ENCODE peak calls at places on chromosomes 16 and 17, in eight cellular contexts. N is CD8-positive, alpha-beta memory T cell; A is heart right ventricle; M is lower lobe of right lung; K is HCT116; S is OCI-LY7; E is tibial artery; W is ovary. V is an unnamed sample.

GRCh38 chr17:82913304-82914043 is 73.7 kb upstream of the ZNF750 start:
- DNase-seq in N (no peak), A (no peak), M (no peak), K (no peak), S (no peak), E (no peak), W (no peak), V (peak; percentile 45)

GRCh38 chr17:55925440-55925839 is 174.6 kb downstream of the PCTP start:
- DNase-seq in N (no peak), A (no peak), M (no peak), K (no peak), S (no peak), E (no peak), W (no peak), V (no peak)

GRCh38 chr17:81481011-81481799 is 31.4 kb downstream of the ACTG1 start:
- DNase-seq in N (peak; percentile 50), A (peak; percentile 72), M (peak; percentile 73), K (no peak), S (no peak), E (peak; percentile 66), W (peak; percentile 73), V (peak; percentile 70)

GRCh38 chr17:72191901-72192300 is 71.1 kb downstream of the SOX9 start:
- DNase-seq in N (no peak), A (peak; percentile 28), M (no peak), K (no peak), S (no peak), E (peak; percentile 67), W (no peak), V (no peak)

GRCh38 chr17:39155654-39156053 is 4.2 kb upstream of the PLXDC1 start:
- DNase-seq in N (no peak), A (no peak), M (no peak), K (no peak), S (no peak), E (no peak), W (no peak), V (no peak)

GRCh38 chr17:39186481-39187002 is 10.9 kb downstream of the CACNB1 start:
- DNase-seq in N (no peak), A (no peak), M (no peak), K (no peak), S (no peak), E (no peak), W (no peak), V (peak; percentile 68)

GRCh38 chr17:78462148-78462547 is 83.7 kb downstream of the PGS1 start:
- DNase-seq in N (no peak), A (no peak), M (no peak), K (no peak), S (no peak), E (no peak), W (no peak), V (no peak)

GRCh38 chr16:50575743-50576142 is 27.5 kb downstream of the NKD1 start:
- DNase-seq in N (no peak), A (no peak), M (no peak), K (no peak), S (no peak), E (no peak), W (no peak), V (no peak)

GRCh38 chr16:79767597-79768280 is 167.2 kb upstream of the MAF start:
- DNase-seq in N (no peak), A (no peak), M (no peak), K (no peak), S (no peak), E (peak; percentile 19), W (peak; percentile 34), V (peak; percentile 64)

GRCh38 chr16:25005445-25006306 is 9.5 kb downstream of the ARHGAP17 start:
- DNase-seq in N (no peak), A (no peak), M (no peak), K (no peak), S (no peak), E (no peak), W (no peak), V (no peak)

GRCh38 chr17:63834431-63835166 is 7.1 kb upstream of the FTSJ3 start:
- DNase-seq in N (peak; percentile 60), A (no peak), M (peak; percentile 66), K (peak; percentile 83), S (peak; percentile 87), E (peak; percentile 40), W (no peak), V (peak; percentile 67)

GRCh38 chr16:72621651-72622050 is 426.3 kb downstream of the ZFHX3 start:
- DNase-seq in N (no peak), A (no peak), M (no peak), K (no peak), S (no peak), E (no peak), W (no peak), V (no peak)

GRCh38 chr16:72620853-72621252 is 427.1 kb downstream of the ZFHX3 start:
- DNase-seq in N (no peak), A (no peak), M (no peak), K (no peak), S (no peak), E (no peak), W (no peak), V (no peak)

GRCh38 chr16:72626623-72627022 is 421.3 kb downstream of the ZFHX3 start:
- DNase-seq in N (no peak), A (no peak), M (no peak), K (no peak), S (no peak), E (no peak), W (no peak), V (no peak)
- H3K4me3 ChIP-seq in N (no peak overlapping the region), A (no peak overlapping the region), M (no peak overlapping the region), K (peak overlapping the region; percentile 56), S (no peak overlapping the region), E (no peak overlapping the region), W (no peak overlapping the region), V (no peak overlapping the region)

DNA sequence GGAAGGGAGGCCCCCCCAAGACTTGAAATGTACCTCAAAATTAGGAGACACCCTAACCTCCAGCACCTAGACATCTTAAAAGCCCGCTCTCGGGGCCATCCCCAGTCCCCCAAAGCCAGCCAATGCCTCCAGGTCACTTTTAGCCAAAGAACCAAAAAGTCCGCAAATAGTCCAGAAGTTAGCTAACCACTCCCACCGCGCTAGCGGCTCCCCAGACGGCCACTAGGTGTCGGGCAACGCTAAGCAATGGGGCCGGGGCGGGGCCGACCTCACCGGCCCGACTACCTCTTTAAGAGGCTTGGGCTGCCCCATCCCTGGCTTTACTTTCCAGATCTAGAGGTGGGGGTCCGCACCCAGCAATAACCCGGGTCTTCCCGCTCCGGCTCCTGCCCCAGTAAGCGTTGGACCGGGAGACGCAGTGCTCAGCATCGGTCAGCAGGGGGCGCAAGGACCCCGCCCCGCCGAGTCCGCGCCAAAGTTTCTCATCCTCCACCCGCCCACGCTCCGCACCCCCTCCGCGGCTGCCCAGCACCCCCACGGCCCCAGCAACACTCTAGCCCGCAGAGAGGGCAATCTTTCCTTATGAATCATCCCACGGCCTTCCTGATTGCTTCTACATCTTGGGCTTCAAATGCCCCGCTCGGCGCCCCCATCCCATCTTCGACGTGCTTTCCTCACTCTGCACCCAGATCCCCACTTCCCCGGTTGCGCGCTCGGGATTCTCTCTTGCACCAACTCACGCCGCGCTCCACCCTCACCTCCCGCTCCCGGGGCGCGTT is 795 bp downstream of the COL1A1 start:
- DNase-seq in N (peak; percentile 75), A (peak; percentile 88), M (peak; percentile 92), K (peak; percentile 88), S (peak; percentile 85), E (peak; percentile 93), W (peak; percentile 94), V (peak; percentile 89)
- H3K4me1 ChIP-seq in N (peaks cover 17% of the 10 kb centered on the region), A (peaks cover 54% of the 10 kb centered on the region), M (peaks cover 47% of the 10 kb centered on the region), K (peaks cover 10% of the 10 kb centered on the region), S (peaks cover 8% of the 10 kb centered on the region), E (peaks cover 81% of the 10 kb centered on the region), W (peaks cover 20% of the 10 kb centered on the region), V (peaks cover 26% of the 10 kb centered on the region)

GRCh38 chr17:74642556-74642955 is 19.0 kb upstream of the CD300E start:
- DNase-seq in N (no peak), A (no peak), M (no peak), K (no peak), S (no peak), E (no peak), W (no peak), V (no peak)

GRCh38 chr17:74645010-74645409 is 21.5 kb upstream of the CD300E start:
- DNase-seq in N (no peak), A (no peak), M (no peak), K (no peak), S (no peak), E (no peak), W (no peak), V (no peak)

GRCh38 chr17:74642995-74643394 is 19.5 kb upstream of the CD300E start:
- DNase-seq in N (no peak), A (no peak), M (no peak), K (no peak), S (no peak), E (no peak), W (no peak), V (no peak)

GRCh38 chr17:74644419-74644818 is 20.9 kb upstream of the CD300E start:
- DNase-seq in N (no peak), A (no peak), M (no peak), K (no peak), S (no peak), E (no peak), W (no peak), V (no peak)

GRCh38 chr17:74643826-74644225 is 20.3 kb upstream of the CD300E start:
- DNase-seq in N (no peak), A (no peak), M (no peak), K (no peak), S (no peak), E (no peak), W (no peak), V (no peak)
- H3K4me3 ChIP-seq in N (no peak overlapping the region), A (no peak overlapping the region), M (no peak overlapping the region), K (no peak overlapping the region), S (no peak overlapping the region), E (no peak overlapping the region), W (no peak overlapping the region), V (no peak overlapping the region)

GRCh38 chr16:48047273-48047672 is 108.5 kb downstream of the ABCC12 start:
- DNase-seq in N (no peak), A (no peak), M (no peak), K (no peak), S (no peak), E (no peak), W (no peak), V (no peak)

GRCh38 chr16:48049832-48050231 is 106.0 kb downstream of the ABCC12 start:
- DNase-seq in N (no peak), A (no peak), M (no peak), K (no peak), S (no peak), E (no peak), W (no peak), V (no peak)

GRCh38 chr16:48041861-48042435 is 113.8 kb downstream of the ABCC12 start:
- DNase-seq in N (no peak), A (no peak), M (no peak), K (peak; percentile 13), S (no peak), E (no peak), W (no peak), V (no peak)

GRCh38 chr16:48047755-48048154 is 108.0 kb downstream of the ABCC12 start:
- DNase-seq in N (no peak), A (no peak), M (no peak), K (no peak), S (no peak), E (no peak), W (no peak), V (no peak)

DNA sequence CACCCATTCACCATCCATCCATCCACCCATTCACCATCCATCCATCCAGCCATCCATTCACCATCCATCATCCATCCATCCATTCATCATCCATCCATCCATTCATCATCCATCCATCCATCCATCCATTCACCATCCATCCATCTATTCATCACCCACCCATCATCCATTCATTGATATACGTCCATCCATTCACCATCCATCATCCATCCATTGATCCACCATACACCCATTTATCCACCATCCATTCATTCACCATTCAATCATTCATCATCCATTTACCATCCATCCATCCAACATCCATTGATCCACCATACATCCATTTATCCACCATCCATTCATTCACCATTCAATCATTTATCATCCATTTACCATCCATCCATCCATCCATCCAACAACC is 111.7 kb downstream of the ABCC12 start:
- DNase-seq in N (no peak), A (no peak), M (no peak), K (no peak), S (no peak), E (no peak), W (no peak), V (no peak)
- H3K4me1 ChIP-seq in N (no peaks in the 10 kb centered on the region), A (no peaks in the 10 kb centered on the region), M (no peaks in the 10 kb centered on the region), K (no peaks in the 10 kb centered on the region), S (no peaks in the 10 kb centered on the region), E (no peaks in the 10 kb centered on the region), W (no peaks in the 10 kb centered on the region), V (no peaks in the 10 kb centered on the region)